ENCODE peak calls at places on chromosomes 2 and 18, in five cellular contexts. One of them, this sample, is unnamed.

GRCh38 chr2:125471963-125472362 is 1184.0 kb upstream of the GYPC start:
- DNase-seq in GM23248: peak
- DNase-seq in caudate nucleus: no peak
- DNase-seq in stomach: no peak
- DNase-seq in mesendoderm: peak
- DNase-seq in this sample: peak

GRCh38 chr2:241161646-241162281 is 11.5 kb downstream of the PPP1R7 start:
- DNase-seq in mesendoderm: no peak
- DNase-seq in stomach: peak
- DNase-seq in GM23248: peak
- DNase-seq in caudate nucleus: peak
- DNase-seq in this sample: peak

GRCh38 chr2:240922234-240922981 is 16.3 kb downstream of the CROCC2 start:
- DNase-seq in stomach: peak
- DNase-seq in GM23248: no peak
- DNase-seq in caudate nucleus: no peak
- DNase-seq in mesendoderm: no peak
- DNase-seq in this sample: no peak

GRCh38 chr2:181374741-181375675 is 82.2 kb upstream of the ITGA4 start:
- DNase-seq in GM23248: peak
- DNase-seq in caudate nucleus: no peak
- DNase-seq in mesendoderm: no peak
- DNase-seq in stomach: no peak
- DNase-seq in this sample: no peak

GRCh38 chr18:59340312-59340711 is 18.8 kb downstream of the LMAN1 start:
- DNase-seq in stomach: no peak
- DNase-seq in caudate nucleus: no peak
- DNase-seq in mesendoderm: no peak
- DNase-seq in GM23248: no peak
- DNase-seq in this sample: no peak

GRCh38 chr2:120995656-120996190 is 260.1 kb downstream of the GLI2 start:
- DNase-seq in stomach: no peak
- DNase-seq in GM23248: no peak
- DNase-seq in mesendoderm: no peak
- DNase-seq in caudate nucleus: no peak
- DNase-seq in this sample: no peak

GRCh38 chr2:15120578-15120977 is 440.6 kb downstream of the NBAS start:
- DNase-seq in mesendoderm: no peak
- DNase-seq in caudate nucleus: no peak
- DNase-seq in GM23248: no peak
- DNase-seq in stomach: no peak
- DNase-seq in this sample: no peak

GRCh38 chr2:174985624-174986023 is 19.6 kb downstream of the CHN1 start:
- DNase-seq in GM23248: peak
- DNase-seq in mesendoderm: no peak
- DNase-seq in stomach: no peak
- DNase-seq in caudate nucleus: no peak
- DNase-seq in this sample: no peak

GRCh38 chr2:216319771-216320170 is 52.5 kb downstream of the MARCHF4 start:
- DNase-seq in caudate nucleus: no peak
- DNase-seq in GM23248: peak
- DNase-seq in stomach: no peak
- DNase-seq in mesendoderm: peak
- DNase-seq in this sample: no peak

GRCh38 chr2:174336403-174337336 is 1.9 kb downstream of the SP9 start:
- DNase-seq in caudate nucleus: no peak
- DNase-seq in GM23248: no peak
- DNase-seq in stomach: no peak
- DNase-seq in mesendoderm: peak
- DNase-seq in this sample: no peak

GRCh38 chr2:72793798-72794447 is 31.9 kb downstream of the EXOC6B start:
- DNase-seq in caudate nucleus: no peak
- DNase-seq in stomach: no peak
- DNase-seq in GM23248: peak
- DNase-seq in mesendoderm: peak
- DNase-seq in this sample: no peak

GRCh38 chr2:91477731-91478672 is 2786.5 kb downstream of the RPIA start:
- DNase-seq in caudate nucleus: no peak
- DNase-seq in stomach: peak
- DNase-seq in GM23248: peak
- DNase-seq in mesendoderm: peak
- DNase-seq in this sample: no peak

GRCh38 chr2:32450851-32451250 is 94.0 kb downstream of the BIRC6 start:
- DNase-seq in caudate nucleus: no peak
- DNase-seq in GM23248: peak
- DNase-seq in stomach: no peak
- DNase-seq in mesendoderm: no peak
- DNase-seq in this sample: no peak

GRCh38 chr18:79542876-79543750 is 136.5 kb upstream of the CTDP1 start:
- DNase-seq in caudate nucleus: peak
- DNase-seq in mesendoderm: no peak
- DNase-seq in GM23248: no peak
- DNase-seq in stomach: peak
- DNase-seq in this sample: peak

GRCh38 chr18:58254873-58255511 is 211.0 kb downstream of the NEDD4L start:
- DNase-seq in mesendoderm: peak
- DNase-seq in GM23248: no peak
- DNase-seq in caudate nucleus: no peak
- DNase-seq in stomach: no peak
- DNase-seq in this sample: no peak

GRCh38 chr2:109126501-109126860 is 2.5 kb upstream of the SH3RF3 start:
- DNase-seq in GM23248: peak
- DNase-seq in caudate nucleus: no peak
- DNase-seq in mesendoderm: peak
- DNase-seq in stomach: no peak
- DNase-seq in this sample: no peak

GRCh38 chr2:196278491-196278911 is 107.1 kb upstream of the STK17B start:
- DNase-seq in mesendoderm: no peak
- DNase-seq in GM23248: peak
- DNase-seq in caudate nucleus: no peak
- DNase-seq in stomach: no peak
- DNase-seq in this sample: no peak

GRCh38 chr18:8786766-8787670 is 81.7 kb downstream of the MTCL1 start:
- DNase-seq in mesendoderm: no peak
- DNase-seq in GM23248: no peak
- DNase-seq in caudate nucleus: no peak
- DNase-seq in stomach: peak
- DNase-seq in this sample: no peak

GRCh38 chr2:235027558-235028214 is 75.9 kb downstream of the SH3BP4 start:
- DNase-seq in mesendoderm: no peak
- DNase-seq in caudate nucleus: no peak
- DNase-seq in stomach: no peak
- DNase-seq in GM23248: peak
- DNase-seq in this sample: no peak

GRCh38 chr2:160427629-160428424 is 65.8 kb downstream of the RBMS1 start:
- DNase-seq in stomach: no peak
- DNase-seq in caudate nucleus: no peak
- DNase-seq in GM23248: peak
- DNase-seq in mesendoderm: no peak
- DNase-seq in this sample: no peak

GRCh38 chr2:69143726-69144360 is 130.9 kb downstream of the ANTXR1 start:
- DNase-seq in mesendoderm: peak
- DNase-seq in caudate nucleus: no peak
- DNase-seq in GM23248: peak
- DNase-seq in stomach: no peak
- DNase-seq in this sample: no peak

GRCh38 chr2:226649871-226650660 is 149.6 kb downstream of the IRS1 start:
- DNase-seq in GM23248: peak
- DNase-seq in stomach: peak
- DNase-seq in caudate nucleus: no peak
- DNase-seq in mesendoderm: peak
- DNase-seq in this sample: peak
- H3K27ac ChIP-seq in GM23248: peak
- H3K27ac ChIP-seq in stomach: peak
- H3K27ac ChIP-seq in caudate nucleus: no peak
- H3K27ac ChIP-seq in mesendoderm: peak
- H3K27ac ChIP-seq in this sample: no peak

GRCh38 chr2:65435625-65436168 is 3.3 kb upstream of the SPRED2 start:
- DNase-seq in mesendoderm: peak
- DNase-seq in stomach: peak
- DNase-seq in caudate nucleus: peak
- DNase-seq in GM23248: peak
- DNase-seq in this sample: peak
- H3K27ac ChIP-seq in mesendoderm: peak
- H3K27ac ChIP-seq in stomach: peak
- H3K27ac ChIP-seq in caudate nucleus: peak
- H3K27ac ChIP-seq in GM23248: peak
- H3K27ac ChIP-seq in this sample: peak

GRCh38 chr2:89821455-89821945 is 1130.0 kb downstream of the RPIA start:
- DNase-seq in caudate nucleus: no peak
- DNase-seq in stomach: no peak
- DNase-seq in GM23248: no peak
- DNase-seq in mesendoderm: no peak
- DNase-seq in this sample: no peak

GRCh38 chr2:89823556-89823955 is 1132.1 kb downstream of the RPIA start:
- DNase-seq in caudate nucleus: no peak
- DNase-seq in mesendoderm: no peak
- DNase-seq in stomach: no peak
- DNase-seq in GM23248: no peak
- DNase-seq in this sample: no peak

GRCh38 chr2:89829828-89830227 is 1138.4 kb downstream of the RPIA start:
- DNase-seq in caudate nucleus: no peak
- DNase-seq in stomach: no peak
- DNase-seq in mesendoderm: peak
- DNase-seq in GM23248: no peak
- DNase-seq in this sample: no peak

GRCh38 chr2:89820248-89820647 is 1128.8 kb downstream of the RPIA start:
- DNase-seq in caudate nucleus: no peak
- DNase-seq in mesendoderm: no peak
- DNase-seq in stomach: no peak
- DNase-seq in GM23248: no peak
- DNase-seq in this sample: no peak

GRCh38 chr2:89825034-89825433 is 1133.6 kb downstream of the RPIA start:
- DNase-seq in caudate nucleus: no peak
- DNase-seq in stomach: no peak
- DNase-seq in GM23248: no peak
- DNase-seq in mesendoderm: no peak
- DNase-seq in this sample: no peak
- H3K27ac ChIP-seq in caudate nucleus: no peak
- H3K27ac ChIP-seq in stomach: no peak
- H3K27ac ChIP-seq in GM23248: no peak
- H3K27ac ChIP-seq in mesendoderm: no peak
- H3K27ac ChIP-seq in this sample: no peak

GRCh38 chr2:177312562-177312961 is 48.0 kb upstream of the NFE2L2 start:
- DNase-seq in caudate nucleus: no peak
- DNase-seq in mesendoderm: no peak
- DNase-seq in GM23248: no peak
- DNase-seq in stomach: no peak
- DNase-seq in this sample: no peak
- H3K27ac ChIP-seq in caudate nucleus: no peak
- H3K27ac ChIP-seq in mesendoderm: no peak
- H3K27ac ChIP-seq in GM23248: no peak
- H3K27ac ChIP-seq in stomach: no peak
- H3K27ac ChIP-seq in this sample: no peak

DNA sequence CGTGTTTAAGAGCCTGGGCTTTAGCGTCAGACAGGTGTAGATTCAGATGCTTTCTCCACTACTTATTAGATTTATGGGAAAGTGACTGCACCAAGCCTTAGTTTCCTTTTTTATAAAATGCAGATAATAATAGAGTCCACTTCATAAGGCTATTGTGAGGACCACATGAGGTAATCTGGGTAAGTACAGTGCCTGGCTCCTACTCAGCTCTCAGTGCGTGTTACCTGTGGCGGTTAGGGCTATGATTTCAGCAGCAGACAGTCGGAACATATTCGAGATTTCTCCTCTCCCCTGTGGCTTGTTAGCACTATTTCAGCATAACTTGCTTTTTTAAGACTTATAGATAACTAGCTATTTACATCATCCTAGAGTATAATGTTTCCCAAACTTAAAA is 32.0 kb downstream of the MAP3K20 start:
- DNase-seq in stomach: no peak
- DNase-seq in caudate nucleus: no peak
- DNase-seq in GM23248: no peak
- DNase-seq in mesendoderm: no peak
- DNase-seq in this sample: no peak
- H3K27ac ChIP-seq in stomach: no peak
- H3K27ac ChIP-seq in caudate nucleus: no peak
- H3K27ac ChIP-seq in GM23248: no peak
- H3K27ac ChIP-seq in mesendoderm: no peak
- H3K27ac ChIP-seq in this sample: no peak

DNA sequence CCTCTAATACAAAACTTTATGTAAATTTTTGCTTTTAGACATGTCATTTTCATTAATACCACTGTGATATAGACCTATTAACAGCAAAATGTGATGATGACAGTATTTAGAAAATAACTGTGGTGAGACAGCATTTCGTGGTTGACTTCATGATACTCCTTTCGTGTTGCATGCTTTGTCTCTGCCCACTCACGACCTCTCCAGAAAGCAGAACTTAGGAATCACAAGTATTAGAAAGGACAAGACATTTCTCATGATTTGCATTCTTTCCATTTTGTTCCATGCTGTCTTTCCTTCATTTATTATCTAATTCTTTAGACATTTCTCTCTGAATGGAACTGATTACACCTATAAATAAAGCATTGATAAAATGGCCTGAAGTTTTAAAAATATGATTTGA is 85.2 kb upstream of the POU3F3 start:
- DNase-seq in GM23248: peak
- DNase-seq in mesendoderm: no peak
- DNase-seq in stomach: no peak
- DNase-seq in caudate nucleus: no peak
- DNase-seq in this sample: no peak
- H3K27ac ChIP-seq in GM23248: peak
- H3K27ac ChIP-seq in mesendoderm: no peak
- H3K27ac ChIP-seq in stomach: no peak
- H3K27ac ChIP-seq in caudate nucleus: peak
- H3K27ac ChIP-seq in this sample: no peak

GRCh38 chr2:86186431-86186830 is 8.8 kb downstream of the IMMT start:
- DNase-seq in caudate nucleus: no peak
- DNase-seq in GM23248: no peak
- DNase-seq in mesendoderm: no peak
- DNase-seq in stomach: no peak
- DNase-seq in this sample: no peak

GRCh38 chr2:86189782-86190416 is 5.4 kb downstream of the IMMT start:
- DNase-seq in GM23248: no peak
- DNase-seq in mesendoderm: no peak
- DNase-seq in caudate nucleus: no peak
- DNase-seq in stomach: no peak
- DNase-seq in this sample: no peak

GRCh38 chr2:86185517-86186212 is 9.6 kb downstream of the IMMT start:
- DNase-seq in GM23248: no peak
- DNase-seq in mesendoderm: peak
- DNase-seq in stomach: no peak
- DNase-seq in caudate nucleus: no peak
- DNase-seq in this sample: no peak
- H3K27ac ChIP-seq in GM23248: no peak
- H3K27ac ChIP-seq in mesendoderm: no peak
- H3K27ac ChIP-seq in stomach: no peak
- H3K27ac ChIP-seq in caudate nucleus: no peak
- H3K27ac ChIP-seq in this sample: no peak

DNA sequence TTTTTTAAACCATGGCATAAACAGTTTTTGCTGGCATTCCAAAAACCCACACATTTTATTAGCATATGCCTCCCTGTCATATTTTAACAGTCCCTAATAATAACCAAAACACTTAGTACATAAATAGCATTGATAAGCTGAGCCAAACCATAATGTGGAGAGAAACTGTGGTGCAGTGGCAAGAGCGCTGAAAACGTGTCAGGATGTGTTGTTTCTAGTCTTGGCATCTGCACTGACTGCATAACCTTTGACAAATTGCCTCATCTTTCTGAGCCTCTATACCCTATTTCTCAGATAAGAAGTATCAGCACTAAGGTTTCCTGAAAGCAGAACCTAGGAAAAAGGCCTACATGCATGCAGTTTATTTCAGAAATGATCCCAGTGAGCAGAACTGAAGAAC is 41.4 kb downstream of the RAD51AP2 start:
- DNase-seq in mesendoderm: no peak
- DNase-seq in stomach: no peak
- DNase-seq in GM23248: no peak
- DNase-seq in caudate nucleus: no peak
- DNase-seq in this sample: no peak
- H3K27ac ChIP-seq in mesendoderm: no peak
- H3K27ac ChIP-seq in stomach: no peak
- H3K27ac ChIP-seq in GM23248: no peak
- H3K27ac ChIP-seq in caudate nucleus: no peak
- H3K27ac ChIP-seq in this sample: no peak